ENCODE peak calls at places on chromosome 13, in six cellular contexts. U is A549, M is endothelial cell of umbilical vein, H is GM12878, P is HepG2, Q is K562. V is an unnamed sample.

GRCh38 chr13:101698400-101698799 is 245.9 kb downstream of the ITGBL1 start:
- DNase-seq in U (no peak), M (no peak), H (no peak), P (no peak), Q (no peak), V (no peak)

GRCh38 chr13:41409611-41410010 is 47.7 kb upstream of the RGCC start:
- DNase-seq in U (no peak), M (no peak), H (no peak), P (no peak), Q (no peak), V (no peak)

GRCh38 chr13:41411536-41411935 is 45.8 kb upstream of the RGCC start:
- DNase-seq in U (no peak), M (peak), H (no peak), P (peak), Q (peak), V (peak)

GRCh38 chr13:45473627-45474026 is 8.9 kb downstream of the COG3 start:
- DNase-seq in U (no peak), M (no peak), H (no peak), P (peak), Q (peak), V (peak)

GRCh38 chr13:91647361-91647970 is 249.0 kb downstream of the GPC5 start:
- DNase-seq in U (no peak), M (no peak), H (no peak), P (peak), Q (peak), V (peak)

GRCh38 chr13:110683203-110683883 is 22.6 kb downstream of the CARS2 start:
- DNase-seq in U (no peak), M (peak), H (no peak), P (peak), Q (no peak), V (no peak)

GRCh38 chr13:44259045-44260042 is 114.3 kb upstream of the SERP2 start:
- DNase-seq in U (no peak), M (peak), H (peak), P (no peak), Q (peak), V (peak)

GRCh38 chr13:47549219-47549752 is 451.8 kb downstream of the SUCLA2 start:
- DNase-seq in U (no peak), M (no peak), H (no peak), P (no peak), Q (no peak), V (no peak)

GRCh38 chr13:114339779-114340534 is 25.7 kb downstream of the CHAMP1 start:
- DNase-seq in U (peak), M (peak), H (no peak), P (peak), Q (no peak), V (peak)

GRCh38 chr13:36057041-36057440 is 74.1 kb downstream of the DCLK1 start:
- DNase-seq in U (no peak), M (no peak), H (no peak), P (no peak), Q (no peak), V (peak)

DNA sequence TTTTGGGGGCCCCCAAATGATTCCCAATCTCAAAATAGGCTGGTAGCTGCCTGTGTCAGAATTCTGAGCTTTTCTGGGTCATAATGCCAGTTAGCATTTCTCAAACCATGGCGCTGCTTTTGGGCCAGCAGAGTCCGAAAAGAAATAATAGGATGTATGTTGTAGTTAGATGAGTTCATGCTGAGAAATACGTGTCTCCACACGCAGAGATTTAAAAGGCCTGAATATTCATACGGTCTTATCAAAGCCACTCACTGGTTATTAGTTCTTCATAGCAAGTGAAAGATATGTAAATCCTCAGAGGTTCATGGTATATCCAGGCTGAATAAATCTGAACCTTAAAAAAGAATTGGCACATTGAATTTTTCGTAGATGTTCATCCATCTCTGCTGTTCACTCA is 124.5 kb downstream of the SHISA2 start:
- DNase-seq in U (no peak), M (no peak), H (no peak), P (no peak), Q (no peak), V (no peak)
- TF ChIP-seq MYC in U (no peak), M (no peak), H (no peak), P (no peak), Q (no peak), V (no peak)

DNA sequence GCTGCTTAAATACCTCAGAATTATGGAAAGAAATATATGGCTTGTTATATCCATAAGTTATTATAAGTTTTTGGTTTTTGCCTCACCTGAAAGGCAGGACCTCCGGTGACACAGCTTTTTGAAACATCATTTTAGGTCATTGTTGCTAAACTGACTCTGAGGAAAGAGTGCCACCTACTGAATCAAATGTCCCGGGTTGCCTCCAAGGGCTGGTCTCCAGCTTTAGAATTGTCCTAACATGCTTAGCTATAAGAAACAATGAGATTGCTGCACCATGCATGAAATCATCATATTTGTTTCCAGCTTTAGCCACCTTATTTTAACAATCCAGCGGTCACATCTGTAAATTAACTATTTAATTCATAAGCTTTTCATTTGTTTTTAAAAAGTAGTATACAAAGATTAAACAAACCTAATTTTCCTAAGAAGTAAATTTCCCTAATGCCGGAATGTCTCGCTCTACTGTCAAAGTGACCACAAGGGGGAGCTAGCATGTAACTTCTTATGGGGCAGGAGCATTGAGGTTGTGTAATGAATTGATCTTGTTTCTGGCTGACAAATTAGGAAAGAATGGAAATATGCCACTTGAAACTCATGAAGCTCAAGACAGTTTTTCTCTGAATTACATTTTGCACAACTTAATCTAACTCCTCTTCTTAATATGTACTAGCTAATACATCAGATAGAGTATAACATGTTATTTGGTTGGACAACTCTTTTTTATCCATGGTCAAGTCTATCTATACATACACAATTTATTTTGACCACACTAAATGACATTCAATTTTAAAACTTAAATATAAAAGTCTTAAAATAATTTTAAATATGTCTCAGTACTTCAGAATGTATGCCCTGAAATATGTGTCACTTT is 6.7 kb upstream of the PCDH17 start:
- DNase-seq in U (no peak), M (peak), H (no peak), P (peak), Q (peak), V (peak)
- TF ChIP-seq MYC in U (no peak), M (no peak), H (no peak), P (no peak), Q (no peak), V (no peak)

GRCh38 chr13:30577381-30577780 is 40.3 kb upstream of the USPL1 start:
- DNase-seq in U (no peak), M (no peak), H (peak), P (peak), Q (peak), V (peak)

GRCh38 chr13:30584332-30584731 is 33.4 kb upstream of the USPL1 start:
- DNase-seq in U (no peak), M (no peak), H (no peak), P (no peak), Q (no peak), V (no peak)

GRCh38 chr13:30585748-30586262 is 31.9 kb upstream of the USPL1 start:
- DNase-seq in U (no peak), M (no peak), H (no peak), P (no peak), Q (peak), V (peak)

GRCh38 chr13:30580852-30581502 is 36.7 kb upstream of the USPL1 start:
- DNase-seq in U (no peak), M (no peak), H (no peak), P (no peak), Q (no peak), V (no peak)

DNA sequence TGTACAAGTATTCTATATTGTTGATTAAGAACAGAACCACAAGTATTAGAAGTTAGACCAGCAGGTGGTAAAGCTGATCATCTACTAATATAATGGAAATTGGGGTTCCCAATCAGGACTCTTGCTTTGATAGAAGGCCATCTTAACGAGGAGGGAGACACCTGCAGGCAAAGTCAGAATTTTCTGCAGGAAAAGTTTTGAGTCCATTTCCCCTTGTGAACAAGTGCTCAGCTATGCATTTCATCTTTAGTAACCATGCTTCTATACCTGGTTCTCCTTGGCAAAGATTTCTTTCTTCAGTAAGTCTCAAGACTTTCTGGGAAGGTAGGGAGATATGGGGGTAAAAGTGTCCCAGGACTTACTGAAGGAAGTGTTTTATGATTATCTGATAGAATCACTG is 36.1 kb upstream of the USPL1 start:
- DNase-seq in U (no peak), M (peak), H (no peak), P (peak), Q (peak), V (peak)
- TF ChIP-seq MYC in U (no peak), M (no peak), H (no peak), P (no peak), Q (no peak), V (no peak)

GRCh38 chr13:33230178-33230881 is 55.2 kb downstream of the STARD13 start:
- DNase-seq in U (no peak), M (peak), H (no peak), P (no peak), Q (no peak), V (no peak)
- TF ChIP-seq MYC in U (no peak), M (no peak), H (no peak), P (no peak), Q (no peak), V (no peak)

GRCh38 chr13:90444232-90444631 is 903.3 kb upstream of the MIR17HG start:
- DNase-seq in U (no peak), M (no peak), H (no peak), P (no peak), Q (no peak), V (no peak)

GRCh38 chr13:90447735-90448103 is 899.8 kb upstream of the MIR17HG start:
- DNase-seq in U (no peak), M (peak), H (no peak), P (no peak), Q (no peak), V (no peak)

GRCh38 chr13:90447034-90447734 is 900.3 kb upstream of the MIR17HG start:
- DNase-seq in U (no peak), M (no peak), H (no peak), P (no peak), Q (no peak), V (no peak)

GRCh38 chr13:90443268-90443667 is 904.2 kb upstream of the MIR17HG start:
- DNase-seq in U (no peak), M (no peak), H (no peak), P (no peak), Q (no peak), V (no peak)

GRCh38 chr13:90445179-90445578 is 902.3 kb upstream of the MIR17HG start:
- DNase-seq in U (peak), M (peak), H (no peak), P (no peak), Q (no peak), V (no peak)
- TF ChIP-seq MYC in U (no peak), M (no peak), H (no peak), P (no peak), Q (no peak), V (no peak)

GRCh38 chr13:90103099-90103784 is 1244.2 kb upstream of the MIR17HG start:
- DNase-seq in U (no peak), M (no peak), H (no peak), P (no peak), Q (no peak), V (no peak)
- TF ChIP-seq MYC in U (no peak), M (no peak), H (no peak), P (no peak), Q (no peak), V (no peak)

DNA sequence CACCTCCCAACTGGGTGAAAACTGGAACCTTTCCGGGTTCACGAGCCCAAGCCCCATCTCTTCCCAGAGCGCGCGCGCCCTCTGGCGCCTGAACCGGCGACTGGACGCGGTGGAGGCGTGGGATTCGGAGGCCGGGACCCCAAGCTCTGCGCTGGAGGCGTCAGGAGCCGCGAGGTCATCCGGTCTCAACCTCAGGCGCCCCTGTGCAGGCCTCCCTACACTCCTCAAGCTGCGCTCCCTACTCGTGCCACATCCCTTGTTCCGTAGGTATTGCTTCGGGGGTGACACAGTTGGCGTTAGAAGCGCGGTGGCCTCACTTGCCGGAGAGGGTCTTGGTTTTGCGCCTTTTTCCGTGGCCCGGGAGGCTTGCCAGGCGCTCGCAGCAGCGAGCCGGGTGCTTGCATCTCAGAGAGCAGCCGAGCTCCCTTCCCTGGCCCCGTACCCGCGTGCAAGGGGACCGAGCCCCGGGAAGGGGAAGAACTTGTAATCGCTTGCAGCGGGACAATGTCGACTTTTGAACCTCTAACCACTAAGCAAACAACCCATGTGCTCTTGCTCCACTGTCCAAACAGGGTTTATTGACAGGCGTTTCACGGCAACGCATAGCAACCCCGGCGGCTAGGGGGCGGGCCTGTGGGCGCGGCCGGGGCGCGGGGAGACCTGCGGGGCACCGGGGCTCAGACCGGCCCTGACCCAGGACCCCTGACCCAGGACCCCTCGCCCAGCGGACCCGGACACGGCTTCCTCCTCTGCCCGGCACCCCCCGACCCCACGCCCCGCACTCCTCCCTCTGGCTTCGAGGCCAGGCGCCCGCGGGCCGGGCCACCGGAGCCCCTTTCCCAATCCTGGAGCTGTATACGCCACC is 8.5 kb downstream of the CDX2 start:
- DNase-seq in U (peak), M (no peak), H (no peak), P (peak), Q (peak), V (peak)
- TF ChIP-seq MYC in U (no peak), M (no peak), H (no peak), P (peak), Q (no peak), V (peak)